ENCODE peak calls at places on chromosomes 12 and 14, in eight cellular contexts. A, C, D, N, F, M, O and W are unnamed samples.

GRCh38 chr12:76143343-76144252 is 59.1 kb upstream of the NAP1L1 start:
- DNase-seq in A (no peak), C (no peak), D (no peak), N (no peak), F (no peak), M (no peak), O (no peak), W (no peak)

GRCh38 chr12:62692884-62693283 is 226.3 kb downstream of the MON2 start:
- DNase-seq in A (no peak), C (no peak), D (peak), N (peak), F (peak), M (no peak), O (peak), W (no peak)

GRCh38 chr14:100654814-100655795 is 67.9 kb upstream of the BEGAIN start:
- DNase-seq in A (no peak), C (peak), D (no peak), N (peak), F (no peak), M (no peak), O (no peak), W (no peak)

GRCh38 chr12:46751173-46751572 is 74.6 kb downstream of the SLC38A4 start:
- DNase-seq in A (no peak), C (no peak), D (no peak), N (no peak), F (no peak), M (no peak), O (no peak), W (no peak)

GRCh38 chr12:32918890-32919791 is 22.6 kb upstream of the PKP2 start:
- DNase-seq in A (no peak), C (no peak), D (no peak), N (peak), F (peak), M (no peak), O (no peak), W (no peak)

GRCh38 chr12:103632554-103633216 is 45.6 kb downstream of the STAB2 start:
- DNase-seq in A (peak), C (peak), D (no peak), N (peak), F (peak), M (peak), O (peak), W (peak)

GRCh38 chr12:6430124-6430989 is 14.4 kb upstream of the CD27 start:
- DNase-seq in A (peak), C (peak), D (peak), N (peak), F (peak), M (peak), O (peak), W (peak)

GRCh38 chr12:102948941-102949352 is 8.5 kb upstream of the ASCL1 start:
- DNase-seq in A (no peak), C (peak), D (no peak), N (peak), F (peak), M (no peak), O (peak), W (peak)

GRCh38 chr12:109535231-109535862 is 38.0 kb downstream of the MMAB start:
- DNase-seq in A (no peak), C (no peak), D (no peak), N (no peak), F (no peak), M (no peak), O (no peak), W (no peak)

GRCh38 chr14:22084393-22085281 is 411.0 kb upstream of the OR4E1 start:
- DNase-seq in A (no peak), C (no peak), D (peak), N (peak), F (peak), M (no peak), O (peak), W (no peak)

GRCh38 chr14:101064121-101064661 is 160.7 kb upstream of the RTL1 start:
- DNase-seq in A (peak), C (no peak), D (no peak), N (no peak), F (no peak), M (no peak), O (no peak), W (peak)

GRCh38 chr12:19978193-19978592 is 390.1 kb upstream of the PDE3A start:
- DNase-seq in A (no peak), C (no peak), D (peak), N (peak), F (peak), M (peak), O (peak), W (no peak)

GRCh38 chr12:51424094-51424661 is 453 bp upstream of the SLC4A8 start:
- DNase-seq in A (no peak), C (no peak), D (no peak), N (no peak), F (no peak), M (no peak), O (no peak), W (no peak)

DNA sequence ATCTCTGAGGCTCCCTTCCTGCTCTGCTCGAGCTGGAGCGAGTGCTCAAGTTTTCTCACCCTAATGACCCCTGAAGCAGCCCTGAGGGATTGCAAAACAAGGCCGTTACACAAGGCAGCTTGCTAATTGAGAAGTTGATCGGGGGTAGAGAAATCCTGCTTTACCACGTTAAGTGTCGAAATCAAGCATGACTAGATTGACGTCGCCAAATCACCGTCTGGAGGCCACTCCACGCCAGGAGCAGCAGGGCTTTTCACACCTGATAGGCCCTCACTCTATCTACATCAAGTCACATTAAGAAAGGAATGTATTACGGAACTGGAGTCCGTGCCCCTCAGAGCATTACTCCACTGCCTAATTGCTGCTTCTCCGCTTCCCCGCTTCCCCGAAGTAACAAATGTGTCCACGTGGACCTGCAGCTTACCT is 32.3 kb downstream of the LMO3 start:
- DNase-seq in A (peak), C (no peak), D (no peak), N (no peak), F (peak), M (no peak), O (peak), W (no peak)
- H3K4me3 ChIP-seq in A (no peak), C (no peak), D (no peak), N (no peak), F (no peak), M (no peak), O (no peak), W (no peak)

DNA sequence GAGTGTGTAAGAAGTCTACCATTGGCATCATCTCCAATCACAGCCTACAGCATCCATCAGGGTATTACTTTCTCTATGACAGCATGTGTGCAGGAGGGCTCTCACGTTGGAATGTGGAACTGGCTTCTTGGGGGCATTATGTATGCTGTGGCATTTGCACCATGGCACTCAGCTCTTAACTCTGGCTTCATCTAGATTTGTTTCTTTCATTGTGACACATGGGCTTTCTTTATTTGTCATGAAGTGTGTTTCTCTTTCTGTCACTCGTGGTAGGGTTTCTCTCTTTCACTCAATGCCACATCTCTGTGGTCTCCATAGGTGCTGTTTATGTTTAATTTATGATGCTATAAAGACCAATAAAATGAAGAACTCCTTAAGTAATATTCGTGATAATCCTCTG is 191.2 kb upstream of the GARIN2 start:
- DNase-seq in A (no peak), C (no peak), D (no peak), N (no peak), F (no peak), M (no peak), O (no peak), W (no peak)
- H3K4me3 ChIP-seq in A (no peak), C (no peak), D (no peak), N (no peak), F (no peak), M (no peak), O (no peak), W (no peak)

GRCh38 chr14:89125216-89125615 is 291.8 kb downstream of the FOXN3 start:
- DNase-seq in A (no peak), C (no peak), D (no peak), N (no peak), F (no peak), M (no peak), O (no peak), W (no peak)
- H3K4me3 ChIP-seq in A (no peak), C (no peak), D (no peak), N (no peak), F (no peak), M (no peak), O (no peak), W (no peak)

GRCh38 chr12:113933201-113933786 is 32.8 kb downstream of the RBM19 start:
- DNase-seq in A (no peak), C (no peak), D (peak), N (no peak), F (peak), M (peak), O (peak), W (no peak)
- H3K4me3 ChIP-seq in A (no peak), C (no peak), D (no peak), N (no peak), F (no peak), M (no peak), O (no peak), W (no peak)